ENCODE peak calls at places on chromosome 4, in ten cellular contexts. S, Z, Y, M, W, P, D, Q, A and G are unnamed samples.

GRCh38 chr4:118745357-118745756 is 60.2 kb downstream of the METTL14 start:
- DNase-seq in S (no peak), Z (no peak), Y (no peak), M (no peak), W (no peak), P (no peak), D (no peak), Q (no peak), A (no peak), G (no peak)

GRCh38 chr4:15343581-15343980 is 84.3 kb upstream of the C1QTNF7 start:
- DNase-seq in S (no peak), Z (no peak), Y (no peak), M (no peak), W (no peak), P (no peak), D (no peak), Q (no peak), A (no peak), G (no peak)

GRCh38 chr4:122997463-122998101 is 75.2 kb upstream of the NUDT6 start:
- DNase-seq in S (no peak), Z (no peak), Y (no peak), M (no peak), W (no peak), P (no peak), D (no peak), Q (no peak), A (no peak), G (no peak)

GRCh38 chr4:180350866-180351350 is 1892.3 kb upstream of the TENM3 start:
- DNase-seq in S (no peak), Z (no peak), Y (no peak), M (no peak), W (no peak), P (no peak), D (no peak), Q (peak), A (no peak), G (no peak)

GRCh38 chr4:82681759-82682158 is 116.8 kb downstream of the SCD5 start:
- DNase-seq in S (no peak), Z (no peak), Y (no peak), M (no peak), W (no peak), P (no peak), D (no peak), Q (no peak), A (no peak), G (no peak)

GRCh38 chr4:10116625-10117423 is at the start of gene WDR1:
- DNase-seq in S (peak), Z (peak), Y (peak), M (peak), W (peak), P (peak), D (peak), Q (peak), A (peak), G (peak)

GRCh38 chr4:187666634-187667033 is 328.9 kb upstream of the ZFP42 start:
- DNase-seq in S (no peak), Z (no peak), Y (no peak), M (no peak), W (no peak), P (no peak), D (no peak), Q (peak), A (no peak), G (no peak)

GRCh38 chr4:123524958-123525628 is 128.5 kb downstream of the SPRY1 start:
- DNase-seq in S (no peak), Z (no peak), Y (no peak), M (no peak), W (no peak), P (peak), D (no peak), Q (peak), A (no peak), G (no peak)

GRCh38 chr4:89914609-89915008 is 20.0 kb downstream of the MMRN1 start:
- DNase-seq in S (no peak), Z (no peak), Y (no peak), M (no peak), W (no peak), P (no peak), D (no peak), Q (no peak), A (peak), G (no peak)

GRCh38 chr4:147590249-147590920 is 26.8 kb upstream of the TMEM184C start:
- DNase-seq in S (peak), Z (peak), Y (no peak), M (no peak), W (peak), P (peak), D (peak), Q (peak), A (peak), G (peak)

GRCh38 chr4:73841243-73841925 is 4.9 kb downstream of the CXCL6 start:
- DNase-seq in S (no peak), Z (no peak), Y (no peak), M (no peak), W (no peak), P (no peak), D (no peak), Q (no peak), A (peak), G (no peak)

GRCh38 chr4:600850-601515 is 24.4 kb upstream of the PDE6B start:
- DNase-seq in S (no peak), Z (no peak), Y (no peak), M (no peak), W (no peak), P (no peak), D (no peak), Q (no peak), A (no peak), G (no peak)

GRCh38 chr4:87038837-87039715 is 104.3 kb downstream of the AFF1 start:
- DNase-seq in S (no peak), Z (peak), Y (peak), M (peak), W (no peak), P (peak), D (no peak), Q (peak), A (peak), G (no peak)

GRCh38 chr4:78889955-78890354 is 49.3 kb downstream of the PAQR3 start:
- DNase-seq in S (no peak), Z (no peak), Y (no peak), M (no peak), W (no peak), P (no peak), D (no peak), Q (no peak), A (no peak), G (no peak)

GRCh38 chr4:20615492-20616136 is 84.6 kb upstream of the PACRGL start:
- DNase-seq in S (no peak), Z (no peak), Y (peak), M (no peak), W (no peak), P (no peak), D (no peak), Q (no peak), A (peak), G (no peak)

GRCh38 chr4:112214397-112215264 is 17.0 kb upstream of the AP1AR start:
- DNase-seq in S (peak), Z (no peak), Y (no peak), M (no peak), W (no peak), P (no peak), D (no peak), Q (peak), A (peak), G (no peak)

GRCh38 chr4:170008376-170008775 is 17.8 kb downstream of the MFAP3L start:
- DNase-seq in S (no peak), Z (no peak), Y (no peak), M (no peak), W (no peak), P (no peak), D (no peak), Q (no peak), A (no peak), G (no peak)
- H3K27ac ChIP-seq in S (no peak), Z (no peak), Y (no peak), M (no peak), W (no peak), P (no peak), D (no peak), Q (no peak), A (no peak), G (no peak)

GRCh38 chr4:38911257-38911656 is 43.7 kb downstream of the FAM114A1 start:
- DNase-seq in S (no peak), Z (no peak), Y (no peak), M (no peak), W (no peak), P (no peak), D (no peak), Q (no peak), A (no peak), G (no peak)
- TF ChIP-seq CTCF in S (no peak), Z (no peak), Y (no peak), M (no peak), W (no peak), P (no peak), D (no peak), Q (no peak), A (no peak), G (no peak)

DNA sequence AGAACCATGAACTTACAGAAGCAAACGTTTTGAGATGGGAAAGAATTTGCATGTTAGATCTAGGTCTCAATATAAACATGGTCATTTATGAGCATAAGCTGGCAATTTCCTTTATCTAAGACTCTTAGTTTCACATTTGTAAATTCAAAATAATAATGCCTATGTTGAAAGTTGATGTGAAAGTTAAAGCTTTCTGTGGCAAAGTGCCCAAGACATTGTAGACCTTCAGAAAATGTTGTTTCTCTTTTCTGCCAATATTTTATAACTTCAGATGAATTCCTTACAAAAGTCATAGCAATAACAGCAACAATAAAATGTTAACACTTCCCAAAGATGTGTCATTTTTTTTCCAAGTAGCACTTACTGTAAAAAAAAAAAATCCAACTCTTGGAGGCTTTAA is 206.3 kb upstream of the PDE5A start:
- DNase-seq in S (no peak), Z (no peak), Y (no peak), M (no peak), W (no peak), P (no peak), D (no peak), Q (peak), A (no peak), G (no peak)
- H3K27ac ChIP-seq in S (no peak), Z (no peak), Y (no peak), M (peak), W (no peak), P (no peak), D (no peak), Q (no peak), A (no peak), G (no peak)

DNA sequence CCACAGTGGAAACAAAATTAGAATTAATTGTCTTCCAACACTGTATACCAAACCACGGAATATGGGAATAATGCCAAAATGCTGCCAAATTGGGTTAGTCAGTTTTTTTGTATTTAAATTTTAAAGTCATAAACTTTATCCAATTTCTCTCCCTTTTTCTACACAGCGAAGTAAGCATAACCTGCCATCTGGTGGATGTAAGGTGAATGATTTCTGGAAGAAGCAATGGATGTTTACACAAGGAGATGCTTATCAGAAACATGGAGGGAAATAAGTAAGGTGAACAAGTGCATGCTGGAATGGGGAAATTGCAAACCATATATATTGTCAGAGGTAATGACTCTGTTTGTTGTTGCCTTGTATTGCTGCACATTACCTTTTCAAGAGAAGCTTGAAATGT is 691.9 kb downstream of the TECRL start:
- DNase-seq in S (no peak), Z (no peak), Y (peak), M (no peak), W (no peak), P (no peak), D (no peak), Q (no peak), A (peak), G (no peak)
- TF ChIP-seq CTCF in S (peak), Z (peak), Y (peak), M (no peak), W (no peak), P (no peak), D (no peak), Q (no peak), A (peak), G (no peak)

GRCh38 chr4:165461176-165461835 is 82.5 kb downstream of the CPE start:
- DNase-seq in S (no peak), Z (no peak), Y (no peak), M (no peak), W (no peak), P (peak), D (peak), Q (peak), A (no peak), G (no peak)
- H3K27ac ChIP-seq in S (no peak), Z (no peak), Y (no peak), M (no peak), W (no peak), P (no peak), D (no peak), Q (no peak), A (no peak), G (no peak)

GRCh38 chr4:68864438-68865177 is 48.8 kb downstream of the UGT2B10 start:
- DNase-seq in S (no peak), Z (no peak), Y (no peak), M (no peak), W (peak), P (no peak), D (no peak), Q (no peak), A (peak), G (no peak)
- TF ChIP-seq CTCF in S (no peak), Z (no peak), Y (no peak), M (no peak), W (no peak), P (no peak), D (no peak), Q (no peak), A (no peak), G (no peak)